ENCODE peak calls at places on chromosomes 5 and 9, in eight cellular contexts. Z, Y, E, T, X, G, H and R are unnamed samples.
A peak's percentile ranks its signal among the peaks of the same experiment; 100 is the strongest.

GRCh38 chr5:34603378-34603777 is 52.8 kb upstream of the RAI14 start:
- DNase-seq in Z (no peak), Y (no peak), E (no peak), T (no peak), X (no peak), G (no peak), H (no peak), R (no peak)

GRCh38 chr9:95268681-95269080 is 48.8 kb downstream of the FANCC start:
- DNase-seq in Z (peak; percentile 21), Y (no peak), E (peak; percentile 20), T (no peak), X (peak; percentile 7), G (no peak), H (no peak), R (no peak)

GRCh38 chr5:79857692-79858091 is 133.4 kb downstream of the MTX3 start:
- DNase-seq in Z (no peak), Y (no peak), E (no peak), T (no peak), X (no peak), G (no peak), H (no peak), R (no peak)

GRCh38 chr5:172245823-172246222 is 37.7 kb downstream of the UBTD2 start:
- DNase-seq in Z (no peak), Y (no peak), E (no peak), T (no peak), X (no peak), G (no peak), H (no peak), R (no peak)

GRCh38 chr5:134594797-134595457 is 37.7 kb downstream of the SAR1B start:
- DNase-seq in Z (no peak), Y (no peak), E (no peak), T (no peak), X (no peak), G (no peak), H (no peak), R (no peak)

GRCh38 chr5:135829179-135829578 is 5.3 kb upstream of the SLC25A48 start:
- DNase-seq in Z (no peak), Y (no peak), E (no peak), T (no peak), X (no peak), G (no peak), H (no peak), R (no peak)

GRCh38 chr5:58261605-58262004 is 198.3 kb downstream of the PLK2 start:
- DNase-seq in Z (no peak), Y (no peak), E (peak; percentile 30), T (no peak), X (no peak), G (no peak), H (no peak), R (no peak)

GRCh38 chr5:150062523-150062922 is 23.8 kb downstream of the CSF1R start:
- DNase-seq in Z (no peak), Y (no peak), E (no peak), T (no peak), X (no peak), G (no peak), H (no peak), R (no peak)

GRCh38 chr9:100324594-100325200 is 28.0 kb downstream of the TEX10 start:
- DNase-seq in Z (peak; percentile 12), Y (no peak), E (no peak), T (no peak), X (peak; percentile 67), G (no peak), H (no peak), R (no peak)

GRCh38 chr5:92980491-92980890 is 600.5 kb downstream of the NR2F1-AS1 start:
- DNase-seq in Z (no peak), Y (no peak), E (no peak), T (no peak), X (no peak), G (no peak), H (no peak), R (no peak)

GRCh38 chr5:76845890-76846289 is 3.9 kb upstream of the S100Z start:
- DNase-seq in Z (no peak), Y (no peak), E (no peak), T (no peak), X (no peak), G (no peak), H (no peak), R (no peak)

GRCh38 chr5:75716715-75717081 is 539 bp downstream of the POC5 start:
- DNase-seq in Z (no peak), Y (no peak), E (no peak), T (no peak), X (no peak), G (no peak), H (peak; percentile 6), R (no peak)

GRCh38 chr9:32968101-32969011 is 33.1 kb downstream of the APTX start:
- DNase-seq in Z (peak; percentile 30), Y (peak; percentile 64), E (peak; percentile 29), T (peak; percentile 47), X (peak; percentile 82), G (peak; percentile 53), H (no peak), R (peak; percentile 47)

GRCh38 chr5:83632874-83633273 is 87.8 kb downstream of the HAPLN1 start:
- DNase-seq in Z (no peak), Y (no peak), E (no peak), T (no peak), X (no peak), G (no peak), H (no peak), R (no peak)

GRCh38 chr9:115883467-115884329 is 269.9 kb upstream of the PAPPA start:
- DNase-seq in Z (peak; percentile 60), Y (no peak), E (no peak), T (no peak), X (peak; percentile 19), G (peak; percentile 39), H (no peak), R (peak; percentile 22)

GRCh38 chr9:116152390-116152789 is 1.2 kb upstream of the PAPPA start:
- DNase-seq in Z (no peak), Y (no peak), E (no peak), T (no peak), X (peak; percentile 61), G (no peak), H (no peak), R (no peak)

DNA sequence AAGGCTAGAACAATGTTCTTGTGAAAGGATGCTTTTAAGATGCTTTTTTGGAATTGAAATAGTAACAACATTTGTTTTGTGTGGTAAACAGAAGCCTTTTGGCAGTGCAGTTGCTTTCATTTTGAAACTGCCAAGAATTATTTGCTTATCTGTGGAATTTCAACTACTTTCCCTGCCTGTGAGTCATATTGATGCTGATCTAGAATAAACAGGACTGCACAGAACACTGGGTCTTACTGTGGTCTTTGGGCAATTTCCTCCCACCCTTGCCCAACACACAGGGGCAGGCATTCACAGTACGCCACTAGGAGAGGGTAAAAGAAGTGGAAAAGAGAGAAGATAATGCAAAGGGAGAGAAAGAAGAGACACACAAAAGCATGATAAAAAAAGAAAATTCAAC is 483.7 kb downstream of the ELAVL2 start:
- DNase-seq in Z (no peak), Y (no peak), E (no peak), T (no peak), X (no peak), G (no peak), H (no peak), R (no peak)
- TF ChIP-seq POLR2A in Z (no peak), Y (no peak), E (no peak), T (no peak), X (no peak), G (no peak), H (no peak), R (no peak)

GRCh38 chr5:179794575-179794974 is 789 bp downstream of the LTC4S start:
- DNase-seq in Z (no peak), Y (peak; percentile 33), E (no peak), T (no peak), X (no peak), G (no peak), H (no peak), R (no peak)
- TF ChIP-seq POLR2A in Z (no peak), Y (no peak), E (no peak), T (no peak), X (no peak), G (no peak), H (no peak), R (no peak)

GRCh38 chr9:133059623-133060022 is 2.2 kb upstream of the CEL start:
- DNase-seq in Z (no peak), Y (no peak), E (no peak), T (no peak), X (no peak), G (no peak), H (no peak), R (no peak)

GRCh38 chr9:133057553-133057952 is 4.2 kb upstream of the CEL start:
- DNase-seq in Z (no peak), Y (no peak), E (no peak), T (no peak), X (no peak), G (no peak), H (no peak), R (no peak)

GRCh38 chr9:133058051-133058450 is 3.7 kb upstream of the CEL start:
- DNase-seq in Z (no peak), Y (no peak), E (no peak), T (no peak), X (no peak), G (no peak), H (no peak), R (no peak)

GRCh38 chr9:133060417-133060841 is 1.4 kb upstream of the CEL start:
- DNase-seq in Z (no peak), Y (no peak), E (no peak), T (no peak), X (peak; percentile 37), G (no peak), H (no peak), R (no peak)

GRCh38 chr9:133058550-133059320 is 3.0 kb upstream of the CEL start:
- DNase-seq in Z (no peak), Y (no peak), E (no peak), T (no peak), X (no peak), G (no peak), H (peak; percentile 57), R (no peak)
- TF ChIP-seq POLR2A in Z (no peak), Y (no peak), E (no peak), T (no peak), X (no peak), G (no peak), H (no peak), R (no peak)

DNA sequence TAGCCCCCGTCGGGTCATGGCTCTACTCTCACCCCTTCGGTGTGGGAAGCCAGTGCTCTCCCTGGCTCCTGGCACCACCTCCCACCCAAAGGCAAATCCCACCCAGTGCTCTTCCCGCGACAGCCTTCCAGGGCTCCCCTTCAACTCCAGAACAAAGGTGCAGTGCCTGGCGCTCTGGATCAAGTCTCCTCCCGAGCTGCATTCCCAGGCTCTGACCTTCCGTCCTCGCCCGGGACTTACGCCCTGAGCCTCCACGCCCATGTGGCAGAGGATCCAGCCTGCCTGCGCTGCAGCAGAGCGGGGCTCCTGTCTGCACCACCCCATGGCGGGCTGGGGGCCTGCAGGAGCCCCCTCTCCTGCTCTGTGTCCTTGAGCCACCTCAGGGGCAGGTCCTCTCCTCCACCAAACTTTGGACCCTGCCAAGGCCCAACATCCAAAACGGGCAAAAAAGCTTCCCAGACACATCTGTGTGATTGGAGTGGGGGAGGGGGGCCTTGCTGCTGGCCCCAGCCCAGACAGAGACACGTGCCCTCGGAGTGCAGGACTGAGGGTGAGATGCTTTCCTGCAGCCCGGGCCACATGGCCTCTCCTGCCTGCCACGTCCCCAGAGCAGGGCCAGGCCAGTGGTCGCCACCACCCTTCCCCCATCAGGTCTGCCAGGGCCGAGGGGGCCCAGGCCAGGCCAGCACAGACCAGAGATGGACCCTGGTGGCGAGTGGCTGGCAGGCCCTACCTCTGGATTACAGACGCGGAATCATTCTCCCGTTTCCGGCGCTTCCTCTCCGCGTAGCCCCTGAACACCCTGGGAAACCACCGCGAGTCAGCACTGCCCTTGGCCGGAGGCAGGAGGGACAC is 4.4 kb downstream of the NSMF start:
- DNase-seq in Z (no peak), Y (peak; percentile 66), E (peak; percentile 26), T (peak; percentile 73), X (peak; percentile 53), G (peak; percentile 71), H (no peak), R (peak; percentile 42)
- TF ChIP-seq POLR2A in Z (no peak), Y (no peak), E (no peak), T (peak; percentile 87), X (no peak), G (no peak), H (no peak), R (no peak)